ENCODE peak calls at places on chromosome 15, in seven cellular contexts. R is psoas muscle, T is AG09319, F is tibial artery, E is BJ, V is dorsolateral prefrontal cortex, K is neural crest cell. X is an unnamed sample.

GRCh38 chr15:62739082-62739481 is 303.5 kb upstream of the TPM1 start:
- DNase-seq in R (no peak), T (no peak), F (no peak), E (peak; percentile 37), V (no peak), K (no peak), X (no peak)

GRCh38 chr15:35181538-35181937 is 96.4 kb upstream of the NANOGP8 start:
- DNase-seq in R (no peak), T (no peak), F (no peak), E (no peak), V (no peak), K (no peak), X (no peak)

GRCh38 chr15:67296684-67297083 is 42.1 kb downstream of the IQCH start:
- DNase-seq in R (no peak), T (no peak), F (no peak), E (no peak), V (no peak), K (no peak), X (no peak)

GRCh38 chr15:81398910-81399551 is 25.0 kb upstream of the TMC3 start:
- DNase-seq in R (no peak), T (peak; percentile 11), F (no peak), E (peak; percentile 39), V (no peak), K (no peak), X (no peak)

GRCh38 chr15:99614749-99615288 is 49.0 kb downstream of the MEF2A start:
- DNase-seq in R (no peak), T (no peak), F (no peak), E (no peak), V (no peak), K (no peak), X (no peak)

GRCh38 chr15:96356494-96357455 is 26.3 kb downstream of the NR2F2 start:
- DNase-seq in R (peak; percentile 87), T (no peak), F (peak; percentile 75), E (no peak), V (peak; percentile 58), K (peak; percentile 96), X (no peak)

GRCh38 chr15:92288755-92289154 is 104.9 kb upstream of the ST8SIA2 start:
- DNase-seq in R (no peak), T (no peak), F (no peak), E (no peak), V (no peak), K (no peak), X (no peak)

GRCh38 chr15:51368751-51369450 is 27.4 kb downstream of the GLDN start:
- DNase-seq in R (no peak), T (peak; percentile 63), F (no peak), E (no peak), V (no peak), K (no peak), X (no peak)

GRCh38 chr15:29070471-29071192 is 184.9 kb downstream of the APBA2 start:
- DNase-seq in R (no peak), T (no peak), F (no peak), E (no peak), V (peak; percentile 71), K (no peak), X (no peak)

GRCh38 chr15:50339717-50340116 is 15.3 kb downstream of the GABPB1 start:
- DNase-seq in R (no peak), T (no peak), F (no peak), E (no peak), V (no peak), K (no peak), X (no peak)

GRCh38 chr15:48242015-48242414 is 35.9 kb downstream of the SLC12A1 start:
- DNase-seq in R (no peak), T (no peak), F (no peak), E (no peak), V (no peak), K (no peak), X (no peak)

GRCh38 chr15:63978511-63979226 is 67.6 kb downstream of the DAPK2 start:
- DNase-seq in R (no peak), T (no peak), F (no peak), E (no peak), V (no peak), K (no peak), X (no peak)

GRCh38 chr15:50096158-50096821 is 22.7 kb downstream of the ATP8B4 start:
- DNase-seq in R (no peak), T (no peak), F (no peak), E (no peak), V (no peak), K (no peak), X (no peak)

GRCh38 chr15:70100495-70101331 is 3.0 kb upstream of the TLE3 start:
- DNase-seq in R (peak; percentile 75), T (no peak), F (peak; percentile 44), E (no peak), V (no peak), K (peak; percentile 59), X (no peak)

GRCh38 chr15:77219846-77220245 is 148.9 kb upstream of the TSPAN3 start:
- DNase-seq in R (no peak), T (peak; percentile 4), F (no peak), E (no peak), V (no peak), K (no peak), X (no peak)

GRCh38 chr15:34810455-34811146 is 15.3 kb upstream of the ACTC1 start:
- DNase-seq in R (no peak), T (peak; percentile 72), F (no peak), E (peak; percentile 92), V (no peak), K (no peak), X (no peak)

GRCh38 chr15:70956196-70956595 is 63.6 kb downstream of the LRRC49 start:
- DNase-seq in R (no peak), T (no peak), F (no peak), E (peak; percentile 6), V (no peak), K (no peak), X (no peak)

GRCh38 chr15:95910643-95911212 is 419.8 kb upstream of the NR2F2 start:
- DNase-seq in R (no peak), T (no peak), F (no peak), E (no peak), V (no peak), K (no peak), X (no peak)

GRCh38 chr15:50883903-50884302 is 24.6 kb upstream of the AP4E1 start:
- DNase-seq in R (no peak), T (no peak), F (no peak), E (no peak), V (no peak), K (no peak), X (peak; percentile 60)

GRCh38 chr15:36422631-36423030 is 156.8 kb upstream of the CDIN1 start:
- DNase-seq in R (no peak), T (no peak), F (no peak), E (no peak), V (no peak), K (no peak), X (no peak)

GRCh38 chr15:101123222-101123910 is 128.5 kb downstream of the CHSY1 start:
- DNase-seq in R (no peak), T (peak; percentile 30), F (no peak), E (no peak), V (no peak), K (no peak), X (peak; percentile 70)

GRCh38 chr15:101133751-101134261 is 118.0 kb downstream of the CHSY1 start:
- DNase-seq in R (no peak), T (no peak), F (no peak), E (no peak), V (no peak), K (no peak), X (no peak)

GRCh38 chr15:29183071-29183831 is 86.4 kb downstream of the NSMCE3 start:
- DNase-seq in R (no peak), T (no peak), F (no peak), E (no peak), V (no peak), K (no peak), X (no peak)

GRCh38 chr15:70208332-70208731 is 110.6 kb upstream of the TLE3 start:
- DNase-seq in R (no peak), T (no peak), F (no peak), E (no peak), V (no peak), K (no peak), X (no peak)

GRCh38 chr15:38698215-38698614 is 133.6 kb upstream of the RASGRP1 start:
- DNase-seq in R (no peak), T (no peak), F (no peak), E (no peak), V (no peak), K (no peak), X (no peak)

GRCh38 chr15:48794697-48795134 is 16.2 kb downstream of the CEP152 start:
- DNase-seq in R (no peak), T (no peak), F (no peak), E (no peak), V (no peak), K (no peak), X (no peak)

GRCh38 chr15:23532019-23532418 is 33.5 kb upstream of the MKRN3 start:
- DNase-seq in R (no peak), T (no peak), F (no peak), E (no peak), V (no peak), K (no peak), X (no peak)

GRCh38 chr15:58447244-58448010 is 15.6 kb downstream of the LIPC start:
- DNase-seq in R (no peak), T (no peak), F (no peak), E (peak; percentile 41), V (no peak), K (no peak), X (peak; percentile 51)

GRCh38 chr15:74179983-74180688 is 6.6 kb downstream of the ISLR start:
- DNase-seq in R (peak; percentile 78), T (no peak), F (no peak), E (no peak), V (no peak), K (no peak), X (no peak)
- TF ChIP-seq CTCF in R (no peak), T (no peak), F (no peak), E (peak; percentile 40), V (no peak), K (no peak), X (no peak)

DNA sequence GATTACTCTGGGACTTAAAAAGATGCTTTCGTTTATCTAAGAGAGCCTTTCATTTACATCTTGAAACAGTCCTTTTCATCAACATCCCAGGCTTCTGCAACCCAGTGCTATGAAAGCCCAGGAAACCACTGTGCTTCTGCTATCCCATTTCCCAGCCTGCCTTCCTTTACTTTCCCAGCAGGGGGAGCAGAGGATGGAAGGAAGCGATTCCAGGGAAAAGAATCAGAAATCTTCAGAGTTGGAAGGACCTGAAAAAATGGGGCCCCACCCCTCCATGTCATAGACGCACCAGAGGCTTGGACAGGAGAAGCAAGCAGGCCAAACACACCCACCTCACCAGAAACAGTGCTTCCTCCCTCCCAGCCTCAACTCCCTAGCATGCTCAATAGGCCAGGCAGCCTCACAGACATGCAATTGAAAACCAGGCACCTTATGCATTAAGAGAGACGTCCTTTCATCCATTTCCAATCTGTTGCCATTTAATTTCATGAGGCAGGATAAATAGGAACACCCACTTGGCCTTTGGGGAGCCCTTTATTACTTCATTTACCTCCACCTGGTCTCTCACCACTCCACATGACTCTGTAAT is 584.1 kb downstream of the NTRK3 start:
- DNase-seq in R (no peak), T (peak; percentile 7), F (peak; percentile 29), E (no peak), V (peak; percentile 32), K (peak; percentile 38), X (no peak)
- TF ChIP-seq CTCF in R (peak; percentile 47), T (peak; percentile 84), F (peak; percentile 73), E (peak; percentile 82), V (peak; percentile 56), K (peak; percentile 67), X (no peak)

GRCh38 chr15:75844629-75845390 is 1.6 kb downstream of the UBE2Q2 start:
- DNase-seq in R (no peak), T (no peak), F (no peak), E (no peak), V (no peak), K (no peak), X (no peak)
- TF ChIP-seq CTCF in R (no peak), T (no peak), F (no peak), E (no peak), V (no peak), K (no peak), X (no peak)

GRCh38 chr15:65184305-65184943 is 718 bp downstream of the CLPX start:
- DNase-seq in R (peak; percentile 79), T (no peak), F (peak; percentile 63), E (no peak), V (no peak), K (peak; percentile 40), X (no peak)
- TF ChIP-seq CTCF in R (no peak), T (no peak), F (no peak), E (no peak), V (peak; percentile 2), K (no peak), X (no peak)

X was measured in CD14-positive monocyte.